ENCODE peak calls at places on chromosomes 12 and 14, in four cellular contexts. One of them, this sample, is unnamed.

GRCh38 chr12:118350908-118351592 is 21.7 kb downstream of the TAOK3 start:
- DNase-seq in stimulated activated CD4-positive, alpha-beta T cell treated with anti-CD3 and anti-CD28 coated beads, Interleukin-2, amount 100 ng/mL, for 48 hours: no peak
- DNase-seq in lower lobe of right lung: no peak
- DNase-seq in stimulated activated CD8-positive, alpha-beta memory T cell treated with anti-CD3 and anti-CD28 coated beads, Interleukin-12 subunit alpha, Interleukin-12 subunit beta, amount 100 ng/mL, for 1 hour: no peak
- DNase-seq in this sample: no peak

GRCh38 chr14:68576496-68577244 is 216.2 kb downstream of the ZFP36L1 start:
- DNase-seq in stimulated activated CD4-positive, alpha-beta T cell treated with anti-CD3 and anti-CD28 coated beads, Interleukin-2, amount 100 ng/mL, for 48 hours: no peak
- DNase-seq in lower lobe of right lung: no peak
- DNase-seq in stimulated activated CD8-positive, alpha-beta memory T cell treated with anti-CD3 and anti-CD28 coated beads, Interleukin-12 subunit alpha, Interleukin-12 subunit beta, amount 100 ng/mL, for 1 hour: no peak
- DNase-seq in this sample: peak; percentile 30

GRCh38 chr12:108967869-108968540 is 52.9 kb downstream of the SVOP start:
- DNase-seq in stimulated activated CD4-positive, alpha-beta T cell treated with anti-CD3 and anti-CD28 coated beads, Interleukin-2, amount 100 ng/mL, for 48 hours: no peak
- DNase-seq in lower lobe of right lung: no peak
- DNase-seq in stimulated activated CD8-positive, alpha-beta memory T cell treated with anti-CD3 and anti-CD28 coated beads, Interleukin-12 subunit alpha, Interleukin-12 subunit beta, amount 100 ng/mL, for 1 hour: no peak
- DNase-seq in this sample: peak; percentile 58

GRCh38 chr14:79602023-79602422 is 609.3 kb downstream of the DIO2 start:
- DNase-seq in stimulated activated CD4-positive, alpha-beta T cell treated with anti-CD3 and anti-CD28 coated beads, Interleukin-2, amount 100 ng/mL, for 48 hours: no peak
- DNase-seq in lower lobe of right lung: no peak
- DNase-seq in stimulated activated CD8-positive, alpha-beta memory T cell treated with anti-CD3 and anti-CD28 coated beads, Interleukin-12 subunit alpha, Interleukin-12 subunit beta, amount 100 ng/mL, for 1 hour: no peak
- DNase-seq in this sample: no peak

GRCh38 chr12:57243521-57244305 is 7.3 kb downstream of the STAC3 start:
- DNase-seq in stimulated activated CD4-positive, alpha-beta T cell treated with anti-CD3 and anti-CD28 coated beads, Interleukin-2, amount 100 ng/mL, for 48 hours: peak; percentile 86
- DNase-seq in lower lobe of right lung: peak; percentile 88
- DNase-seq in stimulated activated CD8-positive, alpha-beta memory T cell treated with anti-CD3 and anti-CD28 coated beads, Interleukin-12 subunit alpha, Interleukin-12 subunit beta, amount 100 ng/mL, for 1 hour: peak; percentile 70
- DNase-seq in this sample: peak; percentile 88

GRCh38 chr12:110245278-110245868 is 35.7 kb upstream of the ATP2A2 start:
- DNase-seq in stimulated activated CD4-positive, alpha-beta T cell treated with anti-CD3 and anti-CD28 coated beads, Interleukin-2, amount 100 ng/mL, for 48 hours: peak; percentile 34
- DNase-seq in lower lobe of right lung: peak; percentile 58
- DNase-seq in stimulated activated CD8-positive, alpha-beta memory T cell treated with anti-CD3 and anti-CD28 coated beads, Interleukin-12 subunit alpha, Interleukin-12 subunit beta, amount 100 ng/mL, for 1 hour: peak; percentile 22
- DNase-seq in this sample: peak; percentile 69

GRCh38 chr12:105825141-105825540 is 313.6 kb downstream of the NUAK1 start:
- DNase-seq in stimulated activated CD4-positive, alpha-beta T cell treated with anti-CD3 and anti-CD28 coated beads, Interleukin-2, amount 100 ng/mL, for 48 hours: no peak
- DNase-seq in lower lobe of right lung: no peak
- DNase-seq in stimulated activated CD8-positive, alpha-beta memory T cell treated with anti-CD3 and anti-CD28 coated beads, Interleukin-12 subunit alpha, Interleukin-12 subunit beta, amount 100 ng/mL, for 1 hour: no peak
- DNase-seq in this sample: peak; percentile 25

GRCh38 chr12:77993658-77994057 is 163.0 kb downstream of the NAV3 start:
- DNase-seq in stimulated activated CD4-positive, alpha-beta T cell treated with anti-CD3 and anti-CD28 coated beads, Interleukin-2, amount 100 ng/mL, for 48 hours: no peak
- DNase-seq in lower lobe of right lung: no peak
- DNase-seq in stimulated activated CD8-positive, alpha-beta memory T cell treated with anti-CD3 and anti-CD28 coated beads, Interleukin-12 subunit alpha, Interleukin-12 subunit beta, amount 100 ng/mL, for 1 hour: no peak
- DNase-seq in this sample: no peak

GRCh38 chr12:94973202-94973601 is 30.3 kb downstream of the NDUFA12 start:
- DNase-seq in stimulated activated CD4-positive, alpha-beta T cell treated with anti-CD3 and anti-CD28 coated beads, Interleukin-2, amount 100 ng/mL, for 48 hours: no peak
- DNase-seq in lower lobe of right lung: no peak
- DNase-seq in stimulated activated CD8-positive, alpha-beta memory T cell treated with anti-CD3 and anti-CD28 coated beads, Interleukin-12 subunit alpha, Interleukin-12 subunit beta, amount 100 ng/mL, for 1 hour: no peak
- DNase-seq in this sample: no peak

GRCh38 chr12:60644076-60644475 is 1048.2 kb downstream of the SLC16A7 start:
- DNase-seq in stimulated activated CD4-positive, alpha-beta T cell treated with anti-CD3 and anti-CD28 coated beads, Interleukin-2, amount 100 ng/mL, for 48 hours: no peak
- DNase-seq in lower lobe of right lung: no peak
- DNase-seq in stimulated activated CD8-positive, alpha-beta memory T cell treated with anti-CD3 and anti-CD28 coated beads, Interleukin-12 subunit alpha, Interleukin-12 subunit beta, amount 100 ng/mL, for 1 hour: no peak
- DNase-seq in this sample: no peak

GRCh38 chr12:113130457-113131135 is 5.0 kb downstream of the RASAL1 start:
- DNase-seq in stimulated activated CD4-positive, alpha-beta T cell treated with anti-CD3 and anti-CD28 coated beads, Interleukin-2, amount 100 ng/mL, for 48 hours: no peak
- DNase-seq in lower lobe of right lung: peak; percentile 43
- DNase-seq in stimulated activated CD8-positive, alpha-beta memory T cell treated with anti-CD3 and anti-CD28 coated beads, Interleukin-12 subunit alpha, Interleukin-12 subunit beta, amount 100 ng/mL, for 1 hour: no peak
- DNase-seq in this sample: peak; percentile 30

GRCh38 chr14:67583711-67584644 is 16.1 kb downstream of the PIGH start:
- DNase-seq in stimulated activated CD4-positive, alpha-beta T cell treated with anti-CD3 and anti-CD28 coated beads, Interleukin-2, amount 100 ng/mL, for 48 hours: no peak
- DNase-seq in lower lobe of right lung: no peak
- DNase-seq in stimulated activated CD8-positive, alpha-beta memory T cell treated with anti-CD3 and anti-CD28 coated beads, Interleukin-12 subunit alpha, Interleukin-12 subunit beta, amount 100 ng/mL, for 1 hour: no peak
- DNase-seq in this sample: peak; percentile 72

GRCh38 chr14:98198385-98198784 is 1073.6 kb downstream of the BCL11B start:
- DNase-seq in stimulated activated CD4-positive, alpha-beta T cell treated with anti-CD3 and anti-CD28 coated beads, Interleukin-2, amount 100 ng/mL, for 48 hours: no peak
- DNase-seq in lower lobe of right lung: no peak
- DNase-seq in stimulated activated CD8-positive, alpha-beta memory T cell treated with anti-CD3 and anti-CD28 coated beads, Interleukin-12 subunit alpha, Interleukin-12 subunit beta, amount 100 ng/mL, for 1 hour: no peak
- DNase-seq in this sample: peak; percentile 13

GRCh38 chr12:1377681-1378080 is 216.7 kb downstream of the FBXL14 start:
- DNase-seq in stimulated activated CD4-positive, alpha-beta T cell treated with anti-CD3 and anti-CD28 coated beads, Interleukin-2, amount 100 ng/mL, for 48 hours: no peak
- DNase-seq in lower lobe of right lung: no peak
- DNase-seq in stimulated activated CD8-positive, alpha-beta memory T cell treated with anti-CD3 and anti-CD28 coated beads, Interleukin-12 subunit alpha, Interleukin-12 subunit beta, amount 100 ng/mL, for 1 hour: no peak
- DNase-seq in this sample: no peak